ENCODE peak calls at places on chromosomes 12 and 14, in five cellular contexts. One of them, this sample, is unnamed.

GRCh38 chr12:106954462-106955376 is 988 bp upstream of the TMEM263 start:
- DNase-seq in mesendoderm: no peak
- DNase-seq in trophoblast cell: no peak
- DNase-seq in neuronal stem cell: no peak
- DNase-seq in IMR-90: peak
- DNase-seq in this sample: no peak

GRCh38 chr14:99745307-99745951 is 47.8 kb upstream of the EML1 start:
- DNase-seq in trophoblast cell: no peak
- DNase-seq in neuronal stem cell: no peak
- DNase-seq in IMR-90: peak
- DNase-seq in mesendoderm: no peak
- DNase-seq in this sample: peak

GRCh38 chr12:22410497-22410896 is 76.0 kb upstream of the ST8SIA1 start:
- DNase-seq in neuronal stem cell: no peak
- DNase-seq in IMR-90: no peak
- DNase-seq in mesendoderm: peak
- DNase-seq in trophoblast cell: peak
- DNase-seq in this sample: no peak

GRCh38 chr12:115840159-115840558 is 437.3 kb downstream of the MED13L start:
- DNase-seq in neuronal stem cell: no peak
- DNase-seq in IMR-90: no peak
- DNase-seq in mesendoderm: no peak
- DNase-seq in trophoblast cell: peak
- DNase-seq in this sample: no peak

GRCh38 chr14:36163451-36163850 is 13.1 kb downstream of the PTCSC3 start:
- DNase-seq in trophoblast cell: no peak
- DNase-seq in neuronal stem cell: no peak
- DNase-seq in IMR-90: no peak
- DNase-seq in mesendoderm: no peak
- DNase-seq in this sample: no peak

GRCh38 chr14:61628192-61628591 is 67.1 kb upstream of the HIF1A start:
- DNase-seq in neuronal stem cell: no peak
- DNase-seq in trophoblast cell: no peak
- DNase-seq in mesendoderm: no peak
- DNase-seq in IMR-90: peak
- DNase-seq in this sample: no peak

GRCh38 chr14:89443002-89443660 is 26.1 kb upstream of the FOXN3 start:
- DNase-seq in neuronal stem cell: no peak
- DNase-seq in mesendoderm: peak
- DNase-seq in trophoblast cell: no peak
- DNase-seq in IMR-90: peak
- DNase-seq in this sample: no peak

GRCh38 chr12:53481957-53482586 is 17.2 kb downstream of the MAP3K12 start:
- DNase-seq in IMR-90: no peak
- DNase-seq in mesendoderm: peak
- DNase-seq in trophoblast cell: peak
- DNase-seq in neuronal stem cell: no peak
- DNase-seq in this sample: peak

GRCh38 chr14:95195031-95195430 is 37.7 kb upstream of the DICER1 start:
- DNase-seq in mesendoderm: no peak
- DNase-seq in neuronal stem cell: no peak
- DNase-seq in trophoblast cell: no peak
- DNase-seq in IMR-90: no peak
- DNase-seq in this sample: no peak

GRCh38 chr12:5586201-5586600 is 154.3 kb downstream of the NTF3 start:
- DNase-seq in IMR-90: peak
- DNase-seq in mesendoderm: peak
- DNase-seq in trophoblast cell: peak
- DNase-seq in neuronal stem cell: no peak
- DNase-seq in this sample: peak

GRCh38 chr12:38399711-38400205 is 83.2 kb downstream of the ALG10B start:
- DNase-seq in trophoblast cell: no peak
- DNase-seq in IMR-90: no peak
- DNase-seq in mesendoderm: peak
- DNase-seq in neuronal stem cell: peak
- DNase-seq in this sample: no peak

GRCh38 chr12:1500095-1500801 is 94.1 kb downstream of the FBXL14 start:
- DNase-seq in IMR-90: peak
- DNase-seq in mesendoderm: peak
- DNase-seq in neuronal stem cell: no peak
- DNase-seq in trophoblast cell: no peak
- DNase-seq in this sample: peak

GRCh38 chr12:89126712-89127111 is 225.6 kb downstream of the DUSP6 start:
- DNase-seq in IMR-90: peak
- DNase-seq in neuronal stem cell: no peak
- DNase-seq in mesendoderm: no peak
- DNase-seq in trophoblast cell: peak
- DNase-seq in this sample: no peak

GRCh38 chr12:107328442-107329133 is 235.2 kb upstream of the CRY1 start:
- DNase-seq in trophoblast cell: no peak
- DNase-seq in mesendoderm: peak
- DNase-seq in neuronal stem cell: no peak
- DNase-seq in IMR-90: peak
- DNase-seq in this sample: peak

GRCh38 chr12:43776498-43776897 is 17.7 kb downstream of the IRAK4 start:
- DNase-seq in IMR-90: peak
- DNase-seq in neuronal stem cell: no peak
- DNase-seq in trophoblast cell: peak
- DNase-seq in mesendoderm: peak
- DNase-seq in this sample: peak

GRCh38 chr14:94773017-94773681 is 3.2 kb upstream of the GSC start:
- DNase-seq in neuronal stem cell: no peak
- DNase-seq in trophoblast cell: peak
- DNase-seq in mesendoderm: peak
- DNase-seq in IMR-90: no peak
- DNase-seq in this sample: peak

GRCh38 chr12:46839964-46840363 is 14.2 kb upstream of the SLC38A4 start:
- DNase-seq in neuronal stem cell: no peak
- DNase-seq in IMR-90: peak
- DNase-seq in mesendoderm: no peak
- DNase-seq in trophoblast cell: no peak
- DNase-seq in this sample: no peak

GRCh38 chr12:3885179-3886094 is 12.2 kb upstream of the PARP11 start:
- DNase-seq in mesendoderm: peak
- DNase-seq in trophoblast cell: peak
- DNase-seq in neuronal stem cell: peak
- DNase-seq in IMR-90: peak
- DNase-seq in this sample: peak

GRCh38 chr12:59100585-59100984 is 180.3 kb upstream of the LRIG3 start:
- DNase-seq in IMR-90: no peak
- DNase-seq in mesendoderm: no peak
- DNase-seq in neuronal stem cell: no peak
- DNase-seq in trophoblast cell: no peak
- DNase-seq in this sample: no peak

GRCh38 chr12:132171968-132172521 is 27.8 kb downstream of the NOC4L start:
- DNase-seq in trophoblast cell: no peak
- DNase-seq in IMR-90: no peak
- DNase-seq in mesendoderm: no peak
- DNase-seq in neuronal stem cell: no peak
- DNase-seq in this sample: no peak

GRCh38 chr14:26328766-26329165 is 269.1 kb downstream of the NOVA1 start:
- DNase-seq in neuronal stem cell: no peak
- DNase-seq in mesendoderm: peak
- DNase-seq in trophoblast cell: no peak
- DNase-seq in IMR-90: no peak
- DNase-seq in this sample: no peak

GRCh38 chr14:75413013-75413412 is 14.8 kb upstream of the JDP2 start:
- DNase-seq in trophoblast cell: no peak
- DNase-seq in mesendoderm: no peak
- DNase-seq in neuronal stem cell: no peak
- DNase-seq in IMR-90: no peak
- DNase-seq in this sample: no peak

GRCh38 chr14:79598339-79598738 is 613.0 kb downstream of the DIO2 start:
- DNase-seq in mesendoderm: no peak
- DNase-seq in trophoblast cell: peak
- DNase-seq in neuronal stem cell: no peak
- DNase-seq in IMR-90: peak
- DNase-seq in this sample: peak

GRCh38 chr14:48027115-48027514 is 351.7 kb upstream of the MDGA2 start:
- DNase-seq in neuronal stem cell: no peak
- DNase-seq in trophoblast cell: no peak
- DNase-seq in mesendoderm: no peak
- DNase-seq in IMR-90: no peak
- DNase-seq in this sample: no peak

GRCh38 chr12:57842342-57843294 is 3.9 kb downstream of the CTDSP2 start:
- DNase-seq in neuronal stem cell: no peak
- DNase-seq in trophoblast cell: no peak
- DNase-seq in IMR-90: peak
- DNase-seq in mesendoderm: peak
- DNase-seq in this sample: no peak

GRCh38 chr12:27123642-27124041 is 41.3 kb upstream of the C12orf71 start:
- DNase-seq in neuronal stem cell: no peak
- DNase-seq in mesendoderm: peak
- DNase-seq in trophoblast cell: no peak
- DNase-seq in IMR-90: no peak
- DNase-seq in this sample: peak

GRCh38 chr14:24058260-24058950 is 6.6 kb downstream of the CARMIL3 start:
- DNase-seq in mesendoderm: peak
- DNase-seq in IMR-90: peak
- DNase-seq in neuronal stem cell: peak
- DNase-seq in trophoblast cell: peak
- DNase-seq in this sample: peak

GRCh38 chr12:65895759-65896656 is 71.7 kb downstream of the HMGA2 start:
- DNase-seq in IMR-90: no peak
- DNase-seq in trophoblast cell: peak
- DNase-seq in neuronal stem cell: peak
- DNase-seq in mesendoderm: peak
- DNase-seq in this sample: peak

GRCh38 chr14:68793734-68794129 is 865 bp upstream of the ZFP36L1 start:
- DNase-seq in neuronal stem cell: no peak
- DNase-seq in IMR-90: no peak
- DNase-seq in mesendoderm: no peak
- DNase-seq in trophoblast cell: no peak
- DNase-seq in this sample: no peak

GRCh38 chr12:57089259-57090245 is 638 bp downstream of the NAB2 start:
- DNase-seq in IMR-90: peak
- DNase-seq in trophoblast cell: peak
- DNase-seq in mesendoderm: peak
- DNase-seq in neuronal stem cell: no peak
- DNase-seq in this sample: peak

GRCh38 chr12:113400362-113400761 is 3.3 kb downstream of the SDS start:
- DNase-seq in trophoblast cell: no peak
- DNase-seq in mesendoderm: no peak
- DNase-seq in neuronal stem cell: no peak
- DNase-seq in IMR-90: no peak
- DNase-seq in this sample: no peak

GRCh38 chr12:113399490-113399889 is 4.2 kb downstream of the SDS start:
- DNase-seq in trophoblast cell: no peak
- DNase-seq in IMR-90: no peak
- DNase-seq in mesendoderm: no peak
- DNase-seq in neuronal stem cell: no peak
- DNase-seq in this sample: no peak

GRCh38 chr12:113403435-113404415 is at the start of gene SDS:
- DNase-seq in IMR-90: peak
- DNase-seq in neuronal stem cell: no peak
- DNase-seq in trophoblast cell: no peak
- DNase-seq in mesendoderm: no peak
- DNase-seq in this sample: no peak

GRCh38 chr12:113402586-113403260 is 964 bp downstream of the SDS start:
- DNase-seq in trophoblast cell: no peak
- DNase-seq in IMR-90: no peak
- DNase-seq in neuronal stem cell: no peak
- DNase-seq in mesendoderm: no peak
- DNase-seq in this sample: no peak

DNA sequence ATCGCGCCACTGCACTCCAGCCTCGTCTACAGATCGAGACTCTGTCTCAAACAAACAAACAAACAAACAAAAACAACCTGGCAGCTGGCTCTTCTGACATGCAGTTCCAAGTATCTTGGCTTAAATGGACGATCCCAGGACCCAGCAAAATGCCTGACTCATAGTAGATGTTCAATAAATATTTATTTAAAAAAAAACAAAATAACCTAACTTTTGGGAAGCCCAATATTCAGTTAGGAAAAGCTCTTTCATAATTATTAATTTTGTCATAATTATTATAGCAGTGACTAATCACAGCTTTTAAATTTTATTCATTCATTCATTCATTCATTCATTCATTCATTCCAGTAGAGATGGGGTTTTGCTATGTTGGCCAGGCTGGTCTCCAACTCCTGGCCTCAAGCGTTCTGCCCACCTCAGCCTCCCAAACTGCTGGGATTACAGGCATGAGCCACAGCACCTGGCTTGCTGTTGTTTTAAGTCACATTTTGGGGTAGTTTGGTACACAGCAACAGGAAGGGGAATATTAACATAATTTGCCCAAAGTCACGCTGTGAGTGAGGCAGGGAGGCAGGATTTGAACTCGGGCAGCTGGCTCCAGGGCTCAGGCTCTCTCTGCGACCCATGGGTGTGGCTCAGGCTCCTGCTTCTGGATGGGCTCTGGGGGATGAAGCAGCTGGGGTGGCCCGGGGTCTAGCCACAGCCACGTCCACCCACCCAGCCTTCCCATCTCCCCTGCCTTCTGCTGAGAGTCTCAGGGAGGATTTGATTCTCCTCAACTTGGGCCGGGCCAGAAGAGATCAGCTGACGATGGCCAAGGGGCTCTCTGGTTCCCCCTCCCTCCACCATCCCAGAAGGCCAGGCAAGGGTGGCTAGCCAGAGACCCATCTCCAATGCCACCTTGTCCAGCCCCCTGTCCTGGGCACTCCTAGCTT is 2.4 kb downstream of the SDS start:
- DNase-seq in trophoblast cell: no peak
- DNase-seq in IMR-90: no peak
- DNase-seq in mesendoderm: no peak
- DNase-seq in neuronal stem cell: no peak
- DNase-seq in this sample: no peak
- H3K23ac ChIP-seq in trophoblast cell: no peak
- H3K23ac ChIP-seq in IMR-90: no peak
- H3K23ac ChIP-seq in mesendoderm: no peak
- H3K23ac ChIP-seq in neuronal stem cell: no peak
- H3K23ac ChIP-seq in this sample: no peak

GRCh38 chr12:67268896-67269631 is at the start of gene CAND1:
- DNase-seq in IMR-90: peak
- DNase-seq in mesendoderm: peak
- DNase-seq in neuronal stem cell: peak
- DNase-seq in trophoblast cell: peak
- DNase-seq in this sample: peak
- H3K23ac ChIP-seq in IMR-90: peak
- H3K23ac ChIP-seq in mesendoderm: peak
- H3K23ac ChIP-seq in neuronal stem cell: peak
- H3K23ac ChIP-seq in trophoblast cell: no peak
- H3K23ac ChIP-seq in this sample: peak

GRCh38 chr12:128204725-128205124 is 62.2 kb upstream of the TMEM132C start:
- DNase-seq in mesendoderm: no peak
- DNase-seq in trophoblast cell: no peak
- DNase-seq in IMR-90: no peak
- DNase-seq in neuronal stem cell: no peak
- DNase-seq in this sample: no peak

GRCh38 chr12:128205758-128206157 is 61.2 kb upstream of the TMEM132C start:
- DNase-seq in trophoblast cell: no peak
- DNase-seq in IMR-90: no peak
- DNase-seq in neuronal stem cell: no peak
- DNase-seq in mesendoderm: no peak
- DNase-seq in this sample: no peak

GRCh38 chr12:128205145-128205544 is 61.8 kb upstream of the TMEM132C start:
- DNase-seq in mesendoderm: no peak
- DNase-seq in trophoblast cell: no peak
- DNase-seq in neuronal stem cell: no peak
- DNase-seq in IMR-90: no peak
- DNase-seq in this sample: no peak
- H3K23ac ChIP-seq in mesendoderm: no peak
- H3K23ac ChIP-seq in trophoblast cell: peak
- H3K23ac ChIP-seq in neuronal stem cell: no peak
- H3K23ac ChIP-seq in IMR-90: no peak
- H3K23ac ChIP-seq in this sample: no peak

GRCh38 chr12:104623920-104624319 is 167.2 kb downstream of the CHST11 start:
- DNase-seq in trophoblast cell: no peak
- DNase-seq in neuronal stem cell: peak
- DNase-seq in mesendoderm: no peak
- DNase-seq in IMR-90: no peak
- DNase-seq in this sample: no peak
- H3K23ac ChIP-seq in trophoblast cell: no peak
- H3K23ac ChIP-seq in neuronal stem cell: no peak
- H3K23ac ChIP-seq in mesendoderm: no peak
- H3K23ac ChIP-seq in IMR-90: no peak
- H3K23ac ChIP-seq in this sample: no peak

This sample was measured in mesenchymal stem cell.